ENCODE peak calls at places on chromosomes 5 and 9, in five cellular contexts. One of them, this sample, is unnamed.

GRCh38 chr5:97986069-97986468 is 787.4 kb upstream of the RGMB start:
- DNase-seq in HS-27A: peak
- DNase-seq in RKO: peak
- DNase-seq in tibial artery: no peak
- DNase-seq in AG08396: peak
- DNase-seq in this sample: peak

GRCh38 chr9:134040176-134040565 is 14.9 kb downstream of the BRD3OS start:
- DNase-seq in HS-27A: no peak
- DNase-seq in RKO: no peak
- DNase-seq in tibial artery: no peak
- DNase-seq in AG08396: no peak
- DNase-seq in this sample: no peak

GRCh38 chr5:157198277-157199058 is 17.8 kb downstream of the ITK start:
- DNase-seq in HS-27A: no peak
- DNase-seq in RKO: no peak
- DNase-seq in tibial artery: no peak
- DNase-seq in AG08396: no peak
- DNase-seq in this sample: no peak

GRCh38 chr9:36772449-36773370 is 200.0 kb downstream of the MELK start:
- DNase-seq in HS-27A: no peak
- DNase-seq in RKO: peak
- DNase-seq in tibial artery: no peak
- DNase-seq in AG08396: peak
- DNase-seq in this sample: no peak

GRCh38 chr5:103601314-103601713 is 38.7 kb upstream of the NUDT12 start:
- DNase-seq in HS-27A: no peak
- DNase-seq in RKO: no peak
- DNase-seq in tibial artery: no peak
- DNase-seq in AG08396: no peak
- DNase-seq in this sample: no peak

GRCh38 chr9:90724112-90724511 is 77.5 kb upstream of the SYK start:
- DNase-seq in HS-27A: no peak
- DNase-seq in RKO: peak
- DNase-seq in tibial artery: no peak
- DNase-seq in AG08396: no peak
- DNase-seq in this sample: no peak

GRCh38 chr5:169013846-169014245 is 287.1 kb downstream of the SLIT3 start:
- DNase-seq in HS-27A: no peak
- DNase-seq in RKO: no peak
- DNase-seq in tibial artery: no peak
- DNase-seq in AG08396: no peak
- DNase-seq in this sample: no peak

GRCh38 chr9:101457003-101457402 is 21.4 kb upstream of the ALDOB start:
- DNase-seq in HS-27A: no peak
- DNase-seq in RKO: no peak
- DNase-seq in tibial artery: no peak
- DNase-seq in AG08396: no peak
- DNase-seq in this sample: no peak

GRCh38 chr9:108844856-108845255 is 10.9 kb downstream of the ACTL7B start:
- DNase-seq in HS-27A: no peak
- DNase-seq in RKO: no peak
- DNase-seq in tibial artery: no peak
- DNase-seq in AG08396: no peak
- DNase-seq in this sample: no peak

GRCh38 chr5:177357459-177358332 is at the start of gene RGS14:
- DNase-seq in HS-27A: no peak
- DNase-seq in RKO: no peak
- DNase-seq in tibial artery: no peak
- DNase-seq in AG08396: no peak
- DNase-seq in this sample: peak

GRCh38 chr5:135287551-135287950 is 111.5 kb downstream of the MACROH2A1 start:
- DNase-seq in HS-27A: no peak
- DNase-seq in RKO: no peak
- DNase-seq in tibial artery: no peak
- DNase-seq in AG08396: no peak
- DNase-seq in this sample: no peak

GRCh38 chr9:108219664-108220063 is 636.1 kb downstream of the ACTL7B start:
- DNase-seq in HS-27A: no peak
- DNase-seq in RKO: no peak
- DNase-seq in tibial artery: no peak
- DNase-seq in AG08396: no peak
- DNase-seq in this sample: no peak

GRCh38 chr5:172567843-172568242 is 73.2 kb upstream of the NEURL1B start:
- DNase-seq in HS-27A: no peak
- DNase-seq in RKO: no peak
- DNase-seq in tibial artery: no peak
- DNase-seq in AG08396: no peak
- DNase-seq in this sample: no peak

GRCh38 chr9:3348169-3348568 is 177.6 kb downstream of the RFX3 start:
- DNase-seq in HS-27A: no peak
- DNase-seq in RKO: no peak
- DNase-seq in tibial artery: no peak
- DNase-seq in AG08396: no peak
- DNase-seq in this sample: no peak

GRCh38 chr9:107633375-107633774 is 143.8 kb upstream of the KLF4 start:
- DNase-seq in HS-27A: no peak
- DNase-seq in RKO: no peak
- DNase-seq in tibial artery: no peak
- DNase-seq in AG08396: no peak
- DNase-seq in this sample: no peak

GRCh38 chr9:100196215-100196614 is 97.2 kb downstream of the INVS start:
- DNase-seq in HS-27A: no peak
- DNase-seq in RKO: no peak
- DNase-seq in tibial artery: no peak
- DNase-seq in AG08396: no peak
- DNase-seq in this sample: no peak

GRCh38 chr5:22938373-22938772 is 85.2 kb upstream of the CDH12 start:
- DNase-seq in HS-27A: no peak
- DNase-seq in RKO: peak
- DNase-seq in tibial artery: no peak
- DNase-seq in AG08396: no peak
- DNase-seq in this sample: no peak

GRCh38 chr5:3639175-3639574 is 43.5 kb downstream of the IRX1 start:
- DNase-seq in HS-27A: no peak
- DNase-seq in RKO: no peak
- DNase-seq in tibial artery: no peak
- DNase-seq in AG08396: no peak
- DNase-seq in this sample: no peak

GRCh38 chr5:15008476-15008875 is 136.9 kb upstream of the ANKH start:
- DNase-seq in HS-27A: peak
- DNase-seq in RKO: peak
- DNase-seq in tibial artery: peak
- DNase-seq in AG08396: peak
- DNase-seq in this sample: peak

GRCh38 chr5:170623576-170624181 is 119.9 kb downstream of the KCNIP1 start:
- DNase-seq in HS-27A: no peak
- DNase-seq in RKO: peak
- DNase-seq in tibial artery: no peak
- DNase-seq in AG08396: peak
- DNase-seq in this sample: peak

GRCh38 chr5:2187156-2187555 is 304.4 kb upstream of the IRX4 start:
- DNase-seq in HS-27A: no peak
- DNase-seq in RKO: peak
- DNase-seq in tibial artery: no peak
- DNase-seq in AG08396: no peak
- DNase-seq in this sample: no peak

GRCh38 chr9:131236761-131237160 is 39.5 kb downstream of the FAM78A start:
- DNase-seq in HS-27A: no peak
- DNase-seq in RKO: no peak
- DNase-seq in tibial artery: no peak
- DNase-seq in AG08396: no peak
- DNase-seq in this sample: no peak

GRCh38 chr9:107137495-107138202 is 145.4 kb upstream of the RAD23B start:
- DNase-seq in HS-27A: no peak
- DNase-seq in RKO: peak
- DNase-seq in tibial artery: no peak
- DNase-seq in AG08396: peak
- DNase-seq in this sample: peak

GRCh38 chr9:16869961-16870605 is 387 bp downstream of the BNC2 start:
- DNase-seq in HS-27A: no peak
- DNase-seq in RKO: no peak
- DNase-seq in tibial artery: no peak
- DNase-seq in AG08396: peak
- DNase-seq in this sample: peak

GRCh38 chr5:157714036-157714435 is 17.2 kb upstream of the THG1L start:
- DNase-seq in HS-27A: no peak
- DNase-seq in RKO: no peak
- DNase-seq in tibial artery: no peak
- DNase-seq in AG08396: no peak
- DNase-seq in this sample: no peak

GRCh38 chr5:33891731-33892418 is at the start of gene ADAMTS12:
- DNase-seq in HS-27A: peak
- DNase-seq in RKO: no peak
- DNase-seq in tibial artery: no peak
- DNase-seq in AG08396: peak
- DNase-seq in this sample: peak